ENCODE peak calls at places on chromosome 6, in eight cellular contexts. B, V, C, D, W, X, N and K are unnamed samples.

GRCh38 chr6:89989742-89990141 is 95.5 kb downstream of the GJA10 start:
- DNase-seq in B (peak), V (no peak), C (no peak), D (no peak), W (no peak), X (no peak), N (no peak), K (no peak)

GRCh38 chr6:127182501-127182900 is 64.0 kb downstream of the RSPO3 start:
- DNase-seq in B (no peak), V (no peak), C (no peak), D (no peak), W (no peak), X (no peak), N (no peak), K (no peak)

GRCh38 chr6:42628604-42629003 is 64.8 kb downstream of the UBR2 start:
- DNase-seq in B (no peak), V (no peak), C (no peak), D (no peak), W (no peak), X (no peak), N (no peak), K (no peak)

GRCh38 chr6:130252527-130253237 is 29.9 kb upstream of the SAMD3 start:
- DNase-seq in B (no peak), V (no peak), C (no peak), D (no peak), W (no peak), X (no peak), N (no peak), K (no peak)

GRCh38 chr6:169141706-169142705 is 111.6 kb downstream of the THBS2 start:
- DNase-seq in B (no peak), V (no peak), C (no peak), D (no peak), W (peak), X (no peak), N (no peak), K (no peak)

GRCh38 chr6:3919849-3920248 is 70.7 kb downstream of the FAM50B start:
- DNase-seq in B (no peak), V (no peak), C (no peak), D (no peak), W (no peak), X (no peak), N (no peak), K (no peak)

GRCh38 chr6:128516514-128516898 is 3.9 kb downstream of the PTPRK start:
- DNase-seq in B (peak), V (no peak), C (no peak), D (no peak), W (peak), X (no peak), N (no peak), K (no peak)

GRCh38 chr6:346389-347030 is 45.0 kb upstream of the IRF4 start:
- DNase-seq in B (no peak), V (no peak), C (no peak), D (no peak), W (no peak), X (no peak), N (no peak), K (no peak)

GRCh38 chr6:127897437-127897836 is 3.4 kb downstream of the THEMIS start:
- DNase-seq in B (no peak), V (no peak), C (no peak), D (no peak), W (no peak), X (no peak), N (no peak), K (no peak)

GRCh38 chr6:49668083-49668511 is 31.5 kb upstream of the RHAG start:
- DNase-seq in B (no peak), V (no peak), C (peak), D (no peak), W (no peak), X (no peak), N (no peak), K (no peak)

GRCh38 chr6:14924126-14925024 is 321.5 kb upstream of the JARID2 start:
- DNase-seq in B (no peak), V (no peak), C (no peak), D (no peak), W (no peak), X (no peak), N (no peak), K (no peak)

GRCh38 chr6:167710521-167710920 is 116.2 kb upstream of the AFDN start:
- DNase-seq in B (no peak), V (no peak), C (no peak), D (no peak), W (no peak), X (no peak), N (no peak), K (no peak)

GRCh38 chr6:2956930-2957329 is 14.4 kb downstream of the SERPINB6 start:
- DNase-seq in B (no peak), V (no peak), C (no peak), D (no peak), W (no peak), X (no peak), N (no peak), K (no peak)

GRCh38 chr6:167685654-167686053 is 141.1 kb upstream of the AFDN start:
- DNase-seq in B (no peak), V (no peak), C (no peak), D (no peak), W (peak), X (no peak), N (no peak), K (no peak)

GRCh38 chr6:130421567-130421966 is 55.8 kb downstream of the TMEM200A start:
- DNase-seq in B (peak), V (no peak), C (no peak), D (no peak), W (no peak), X (no peak), N (no peak), K (no peak)

GRCh38 chr6:163100259-163100658 is 314.3 kb upstream of the QKI start:
- DNase-seq in B (no peak), V (no peak), C (no peak), D (no peak), W (no peak), X (no peak), N (no peak), K (no peak)

GRCh38 chr6:136225496-136225895 is 24.6 kb downstream of the MTFR2 start:
- DNase-seq in B (no peak), V (no peak), C (no peak), D (no peak), W (no peak), X (peak), N (no peak), K (no peak)

GRCh38 chr6:167524261-167524660 is 199.4 kb downstream of the TTLL2 start:
- DNase-seq in B (no peak), V (no peak), C (no peak), D (no peak), W (no peak), X (no peak), N (no peak), K (no peak)

GRCh38 chr6:121479486-121480098 is 44.1 kb downstream of the GJA1 start:
- DNase-seq in B (no peak), V (no peak), C (no peak), D (no peak), W (no peak), X (no peak), N (no peak), K (no peak)

GRCh38 chr6:69719602-69720193 is 77.1 kb downstream of the LMBRD1 start:
- DNase-seq in B (peak), V (no peak), C (peak), D (no peak), W (peak), X (no peak), N (peak), K (no peak)

GRCh38 chr6:65649392-65649791 is 57.6 kb downstream of the EYS start:
- DNase-seq in B (no peak), V (no peak), C (no peak), D (no peak), W (no peak), X (no peak), N (no peak), K (no peak)